ENCODE peak calls at places on chromosomes 2 and 18, in ten cellular contexts. One of them, this sample, is unnamed.

GRCh38 chr2:237870754-237871651 is 11.6 kb downstream of the RAMP1 start:
- DNase-seq in heart right ventricle: no peak
- DNase-seq in LoVo: no peak
- DNase-seq in RCC 7860: no peak
- DNase-seq in brain microvascular endothelial cell: no peak
- DNase-seq in MV-4-11: no peak
- DNase-seq in stromal cell of bone marrow: no peak
- DNase-seq in stimulated activated CD4-positive, alpha-beta T cell treated with anti-CD3 and anti-CD28 coated beads, Interleukin-12 subunit alpha, Interleukin-12 subunit beta, amount 100 ng/mL, for 4 hours: no peak
- DNase-seq in AG09319: no peak
- DNase-seq in DMS 273 treated with DMSO at 0.1 percent for 48 hours: no peak
- DNase-seq in this sample: no peak

GRCh38 chr2:241061275-241061674 is 40.8 kb downstream of the MTERF4 start:
- DNase-seq in heart right ventricle: no peak
- DNase-seq in LoVo: no peak
- DNase-seq in RCC 7860: no peak
- DNase-seq in brain microvascular endothelial cell: no peak
- DNase-seq in MV-4-11: peak
- DNase-seq in stromal cell of bone marrow: peak
- DNase-seq in stimulated activated CD4-positive, alpha-beta T cell treated with anti-CD3 and anti-CD28 coated beads, Interleukin-12 subunit alpha, Interleukin-12 subunit beta, amount 100 ng/mL, for 4 hours: no peak
- DNase-seq in AG09319: peak
- DNase-seq in DMS 273 treated with DMSO at 0.1 percent for 48 hours: no peak
- DNase-seq in this sample: peak

GRCh38 chr2:104033399-104033798 is 820.5 kb upstream of the POU3F3 start:
- DNase-seq in heart right ventricle: no peak
- DNase-seq in LoVo: peak
- DNase-seq in RCC 7860: no peak
- DNase-seq in brain microvascular endothelial cell: no peak
- DNase-seq in MV-4-11: no peak
- DNase-seq in stromal cell of bone marrow: no peak
- DNase-seq in stimulated activated CD4-positive, alpha-beta T cell treated with anti-CD3 and anti-CD28 coated beads, Interleukin-12 subunit alpha, Interleukin-12 subunit beta, amount 100 ng/mL, for 4 hours: no peak
- DNase-seq in AG09319: no peak
- DNase-seq in DMS 273 treated with DMSO at 0.1 percent for 48 hours: no peak
- DNase-seq in this sample: no peak

GRCh38 chr2:188787002-188787660 is 187.0 kb upstream of the COL3A1 start:
- DNase-seq in heart right ventricle: no peak
- DNase-seq in LoVo: peak
- DNase-seq in RCC 7860: peak
- DNase-seq in brain microvascular endothelial cell: peak
- DNase-seq in MV-4-11: no peak
- DNase-seq in stromal cell of bone marrow: peak
- DNase-seq in stimulated activated CD4-positive, alpha-beta T cell treated with anti-CD3 and anti-CD28 coated beads, Interleukin-12 subunit alpha, Interleukin-12 subunit beta, amount 100 ng/mL, for 4 hours: no peak
- DNase-seq in AG09319: no peak
- DNase-seq in DMS 273 treated with DMSO at 0.1 percent for 48 hours: no peak
- DNase-seq in this sample: peak

GRCh38 chr18:23578067-23578705 is 8.1 kb downstream of the NPC1 start:
- DNase-seq in heart right ventricle: no peak
- DNase-seq in LoVo: no peak
- DNase-seq in RCC 7860: no peak
- DNase-seq in brain microvascular endothelial cell: no peak
- DNase-seq in MV-4-11: no peak
- DNase-seq in stromal cell of bone marrow: no peak
- DNase-seq in stimulated activated CD4-positive, alpha-beta T cell treated with anti-CD3 and anti-CD28 coated beads, Interleukin-12 subunit alpha, Interleukin-12 subunit beta, amount 100 ng/mL, for 4 hours: no peak
- DNase-seq in AG09319: no peak
- DNase-seq in DMS 273 treated with DMSO at 0.1 percent for 48 hours: no peak
- DNase-seq in this sample: no peak

GRCh38 chr2:166881177-166881576 is 7.1 kb upstream of the XIRP2 start:
- DNase-seq in heart right ventricle: no peak
- DNase-seq in LoVo: no peak
- DNase-seq in RCC 7860: no peak
- DNase-seq in brain microvascular endothelial cell: no peak
- DNase-seq in MV-4-11: no peak
- DNase-seq in stromal cell of bone marrow: no peak
- DNase-seq in stimulated activated CD4-positive, alpha-beta T cell treated with anti-CD3 and anti-CD28 coated beads, Interleukin-12 subunit alpha, Interleukin-12 subunit beta, amount 100 ng/mL, for 4 hours: no peak
- DNase-seq in AG09319: no peak
- DNase-seq in DMS 273 treated with DMSO at 0.1 percent for 48 hours: no peak
- DNase-seq in this sample: no peak

GRCh38 chr2:204027105-204027504 is 90.5 kb downstream of the ICOS start:
- DNase-seq in heart right ventricle: no peak
- DNase-seq in LoVo: peak
- DNase-seq in RCC 7860: peak
- DNase-seq in brain microvascular endothelial cell: peak
- DNase-seq in MV-4-11: peak
- DNase-seq in stromal cell of bone marrow: no peak
- DNase-seq in stimulated activated CD4-positive, alpha-beta T cell treated with anti-CD3 and anti-CD28 coated beads, Interleukin-12 subunit alpha, Interleukin-12 subunit beta, amount 100 ng/mL, for 4 hours: no peak
- DNase-seq in AG09319: no peak
- DNase-seq in DMS 273 treated with DMSO at 0.1 percent for 48 hours: no peak
- DNase-seq in this sample: no peak

GRCh38 chr2:156473445-156473844 is 37.3 kb downstream of the GPD2 start:
- DNase-seq in heart right ventricle: no peak
- DNase-seq in LoVo: no peak
- DNase-seq in RCC 7860: no peak
- DNase-seq in brain microvascular endothelial cell: no peak
- DNase-seq in MV-4-11: no peak
- DNase-seq in stromal cell of bone marrow: no peak
- DNase-seq in stimulated activated CD4-positive, alpha-beta T cell treated with anti-CD3 and anti-CD28 coated beads, Interleukin-12 subunit alpha, Interleukin-12 subunit beta, amount 100 ng/mL, for 4 hours: no peak
- DNase-seq in AG09319: no peak
- DNase-seq in DMS 273 treated with DMSO at 0.1 percent for 48 hours: no peak
- DNase-seq in this sample: no peak

GRCh38 chr2:206154197-206154596 is 5.0 kb downstream of the NDUFS1 start:
- DNase-seq in heart right ventricle: no peak
- DNase-seq in LoVo: no peak
- DNase-seq in RCC 7860: no peak
- DNase-seq in brain microvascular endothelial cell: no peak
- DNase-seq in MV-4-11: peak
- DNase-seq in stromal cell of bone marrow: no peak
- DNase-seq in stimulated activated CD4-positive, alpha-beta T cell treated with anti-CD3 and anti-CD28 coated beads, Interleukin-12 subunit alpha, Interleukin-12 subunit beta, amount 100 ng/mL, for 4 hours: no peak
- DNase-seq in AG09319: no peak
- DNase-seq in DMS 273 treated with DMSO at 0.1 percent for 48 hours: no peak
- DNase-seq in this sample: no peak

GRCh38 chr2:55425449-55425848 is 5.8 kb upstream of the CCDC88A start:
- DNase-seq in heart right ventricle: no peak
- DNase-seq in LoVo: peak
- DNase-seq in RCC 7860: peak
- DNase-seq in brain microvascular endothelial cell: peak
- DNase-seq in MV-4-11: peak
- DNase-seq in stromal cell of bone marrow: peak
- DNase-seq in stimulated activated CD4-positive, alpha-beta T cell treated with anti-CD3 and anti-CD28 coated beads, Interleukin-12 subunit alpha, Interleukin-12 subunit beta, amount 100 ng/mL, for 4 hours: no peak
- DNase-seq in AG09319: no peak
- DNase-seq in DMS 273 treated with DMSO at 0.1 percent for 48 hours: no peak
- DNase-seq in this sample: peak

GRCh38 chr18:8990276-8991031 is 112.0 kb upstream of the NDUFV2 start:
- DNase-seq in heart right ventricle: peak
- DNase-seq in LoVo: no peak
- DNase-seq in RCC 7860: no peak
- DNase-seq in brain microvascular endothelial cell: no peak
- DNase-seq in MV-4-11: no peak
- DNase-seq in stromal cell of bone marrow: no peak
- DNase-seq in stimulated activated CD4-positive, alpha-beta T cell treated with anti-CD3 and anti-CD28 coated beads, Interleukin-12 subunit alpha, Interleukin-12 subunit beta, amount 100 ng/mL, for 4 hours: no peak
- DNase-seq in AG09319: peak
- DNase-seq in DMS 273 treated with DMSO at 0.1 percent for 48 hours: no peak
- DNase-seq in this sample: no peak

GRCh38 chr2:168375195-168375798 is 80.8 kb upstream of the CERS6 start:
- DNase-seq in heart right ventricle: no peak
- DNase-seq in LoVo: no peak
- DNase-seq in RCC 7860: no peak
- DNase-seq in brain microvascular endothelial cell: no peak
- DNase-seq in MV-4-11: peak
- DNase-seq in stromal cell of bone marrow: no peak
- DNase-seq in stimulated activated CD4-positive, alpha-beta T cell treated with anti-CD3 and anti-CD28 coated beads, Interleukin-12 subunit alpha, Interleukin-12 subunit beta, amount 100 ng/mL, for 4 hours: no peak
- DNase-seq in AG09319: no peak
- DNase-seq in DMS 273 treated with DMSO at 0.1 percent for 48 hours: no peak
- DNase-seq in this sample: no peak